ENCODE peak calls at places on chromosomes 3 and 15, in four cellular contexts. One of them, this sample, is unnamed.

GRCh38 chr3:77348244-77348855 is 308.5 kb downstream of the ROBO2 start:
- DNase-seq in fibroblast of lung: peak
- DNase-seq in 8988T: no peak
- DNase-seq in dorsolateral prefrontal cortex: no peak
- DNase-seq in this sample: no peak

GRCh38 chr15:75371486-75371885 is 3.1 kb upstream of the MAN2C1 start:
- DNase-seq in fibroblast of lung: no peak
- DNase-seq in 8988T: no peak
- DNase-seq in dorsolateral prefrontal cortex: no peak
- DNase-seq in this sample: no peak

GRCh38 chr15:43828061-43828657 is 1.4 kb downstream of the WDR76 start:
- DNase-seq in fibroblast of lung: no peak
- DNase-seq in 8988T: no peak
- DNase-seq in dorsolateral prefrontal cortex: no peak
- DNase-seq in this sample: no peak

GRCh38 chr3:8660271-8660731 is 15.7 kb upstream of the SSUH2 start:
- DNase-seq in fibroblast of lung: peak
- DNase-seq in 8988T: no peak
- DNase-seq in dorsolateral prefrontal cortex: no peak
- DNase-seq in this sample: no peak

GRCh38 chr3:25781758-25782594 is 1.3 kb downstream of the NGLY1 start:
- DNase-seq in fibroblast of lung: no peak
- DNase-seq in 8988T: no peak
- DNase-seq in dorsolateral prefrontal cortex: no peak
- DNase-seq in this sample: no peak

GRCh38 chr3:86774082-86774691 is 216.8 kb downstream of the VGLL3 start:
- DNase-seq in fibroblast of lung: peak
- DNase-seq in 8988T: no peak
- DNase-seq in dorsolateral prefrontal cortex: no peak
- DNase-seq in this sample: no peak

GRCh38 chr3:182305881-182306665 is 487.2 kb upstream of the ATP11B start:
- DNase-seq in fibroblast of lung: no peak
- DNase-seq in 8988T: no peak
- DNase-seq in dorsolateral prefrontal cortex: no peak
- DNase-seq in this sample: peak

GRCh38 chr3:53286727-53287412 is 31.0 kb upstream of the TKT start:
- DNase-seq in fibroblast of lung: peak
- DNase-seq in 8988T: no peak
- DNase-seq in dorsolateral prefrontal cortex: no peak
- DNase-seq in this sample: no peak

GRCh38 chr3:17412950-17413530 is 329.4 kb downstream of the TBC1D5 start:
- DNase-seq in fibroblast of lung: peak
- DNase-seq in 8988T: no peak
- DNase-seq in dorsolateral prefrontal cortex: no peak
- DNase-seq in this sample: no peak

GRCh38 chr15:55627730-55628368 is 39.7 kb upstream of the PYGO1 start:
- DNase-seq in fibroblast of lung: peak
- DNase-seq in 8988T: peak
- DNase-seq in dorsolateral prefrontal cortex: peak
- DNase-seq in this sample: no peak

GRCh38 chr3:79994397-79994796 is 226.6 kb upstream of the ROBO1 start:
- DNase-seq in fibroblast of lung: no peak
- DNase-seq in 8988T: no peak
- DNase-seq in dorsolateral prefrontal cortex: no peak
- DNase-seq in this sample: no peak

GRCh38 chr3:27715863-27716262 is 6.3 kb downstream of the EOMES start:
- DNase-seq in fibroblast of lung: no peak
- DNase-seq in 8988T: no peak
- DNase-seq in dorsolateral prefrontal cortex: no peak
- DNase-seq in this sample: no peak

GRCh38 chr3:112984485-112984884 is 6.3 kb upstream of the GTPBP8 start:
- DNase-seq in fibroblast of lung: peak
- DNase-seq in 8988T: no peak
- DNase-seq in dorsolateral prefrontal cortex: no peak
- DNase-seq in this sample: no peak

GRCh38 chr15:90154861-90155626 is 46.1 kb upstream of the SEMA4B start:
- DNase-seq in fibroblast of lung: peak
- DNase-seq in 8988T: no peak
- DNase-seq in dorsolateral prefrontal cortex: no peak
- DNase-seq in this sample: no peak

GRCh38 chr15:77144492-77145070 is 73.7 kb upstream of the TSPAN3 start:
- DNase-seq in fibroblast of lung: peak
- DNase-seq in 8988T: no peak
- DNase-seq in dorsolateral prefrontal cortex: no peak
- DNase-seq in this sample: no peak

GRCh38 chr3:57694146-57694545 is 1.3 kb upstream of the DENND6A start:
- DNase-seq in fibroblast of lung: no peak
- DNase-seq in 8988T: no peak
- DNase-seq in dorsolateral prefrontal cortex: no peak
- DNase-seq in this sample: no peak

GRCh38 chr15:77070500-77071337 is at the start of gene TSPAN3:
- DNase-seq in fibroblast of lung: peak
- DNase-seq in 8988T: peak
- DNase-seq in dorsolateral prefrontal cortex: peak
- DNase-seq in this sample: peak

GRCh38 chr15:71447328-71448250 is 332.3 kb downstream of the THSD4 start:
- DNase-seq in fibroblast of lung: peak
- DNase-seq in 8988T: no peak
- DNase-seq in dorsolateral prefrontal cortex: no peak
- DNase-seq in this sample: no peak

GRCh38 chr3:186194451-186194811 is 85.5 kb upstream of the ETV5 start:
- DNase-seq in fibroblast of lung: no peak
- DNase-seq in 8988T: no peak
- DNase-seq in dorsolateral prefrontal cortex: no peak
- DNase-seq in this sample: no peak

GRCh38 chr3:146503459-146504202 is 34.3 kb upstream of the PLSCR2 start:
- DNase-seq in fibroblast of lung: peak
- DNase-seq in 8988T: no peak
- DNase-seq in dorsolateral prefrontal cortex: no peak
- DNase-seq in this sample: no peak

GRCh38 chr3:103918336-103918735 is 1448.4 kb upstream of the ALCAM start:
- DNase-seq in fibroblast of lung: no peak
- DNase-seq in 8988T: no peak
- DNase-seq in dorsolateral prefrontal cortex: no peak
- DNase-seq in this sample: no peak

GRCh38 chr15:92014461-92015030 is 161.0 kb downstream of the SLCO3A1 start:
- DNase-seq in fibroblast of lung: no peak
- DNase-seq in 8988T: no peak
- DNase-seq in dorsolateral prefrontal cortex: no peak
- DNase-seq in this sample: no peak

GRCh38 chr3:149579838-149580542 is 77.8 kb downstream of the WWTR1 start:
- DNase-seq in fibroblast of lung: peak
- DNase-seq in 8988T: no peak
- DNase-seq in dorsolateral prefrontal cortex: no peak
- DNase-seq in this sample: peak

GRCh38 chr15:56428821-56429458 is 36.0 kb downstream of the MNS1 start:
- DNase-seq in fibroblast of lung: peak
- DNase-seq in 8988T: no peak
- DNase-seq in dorsolateral prefrontal cortex: no peak
- DNase-seq in this sample: no peak

GRCh38 chr3:145807990-145808389 is 353.0 kb downstream of the PLOD2 start:
- DNase-seq in fibroblast of lung: peak
- DNase-seq in 8988T: no peak
- DNase-seq in dorsolateral prefrontal cortex: no peak
- DNase-seq in this sample: no peak

GRCh38 chr3:176147251-176147650 is 1050.0 kb downstream of the TBL1XR1 start:
- DNase-seq in fibroblast of lung: no peak
- DNase-seq in 8988T: no peak
- DNase-seq in dorsolateral prefrontal cortex: no peak
- DNase-seq in this sample: peak

GRCh38 chr15:56817266-56817665 is 84.0 kb upstream of the ZNF280D start:
- DNase-seq in fibroblast of lung: peak
- DNase-seq in 8988T: no peak
- DNase-seq in dorsolateral prefrontal cortex: no peak
- DNase-seq in this sample: peak